ENCODE peak calls at places on chromosomes 3 and 15, in ten cellular contexts. One of them, this sample, is unnamed.
A peak's percentile ranks its signal among the peaks of the same experiment; 100 is the strongest.

GRCh38 chr15:50067254-50067653 is 51.8 kb downstream of the ATP8B4 start:
- DNase-seq in fibroblast of mammary gland: no peak
- DNase-seq in DMS 273 treated with DMSO at 0.1 percent for 48 hours: no peak
- DNase-seq in heart left ventricle: no peak
- DNase-seq in stimulated activated CD8-positive, alpha-beta memory T cell treated with anti-CD3 and anti-CD28 coated beads, Interleukin-7, amount 100 ng/mL, for 4 hours: no peak
- DNase-seq in amniotic stem cell: no peak
- DNase-seq in HFFc6: no peak
- DNase-seq in activated naive CD4-positive, alpha-beta T cell: no peak
- DNase-seq in stimulated activated effector memory CD8-positive, alpha-beta T cell treated with anti-CD3 and anti-CD28 coated beads, Interleukin-12 subunit alpha, Interleukin-12 subunit beta, amount 100 ng/mL, for 72 hours: no peak
- DNase-seq in NCI-H1417: no peak
- DNase-seq in this sample: no peak

GRCh38 chr3:121481116-121481895 is 64.5 kb downstream of the POLQ start:
- DNase-seq in fibroblast of mammary gland: no peak
- DNase-seq in DMS 273 treated with DMSO at 0.1 percent for 48 hours: no peak
- DNase-seq in heart left ventricle: no peak
- DNase-seq in stimulated activated CD8-positive, alpha-beta memory T cell treated with anti-CD3 and anti-CD28 coated beads, Interleukin-7, amount 100 ng/mL, for 4 hours: no peak
- DNase-seq in amniotic stem cell: no peak
- DNase-seq in HFFc6: peak; percentile 80
- DNase-seq in activated naive CD4-positive, alpha-beta T cell: no peak
- DNase-seq in stimulated activated effector memory CD8-positive, alpha-beta T cell treated with anti-CD3 and anti-CD28 coated beads, Interleukin-12 subunit alpha, Interleukin-12 subunit beta, amount 100 ng/mL, for 72 hours: no peak
- DNase-seq in NCI-H1417: no peak
- DNase-seq in this sample: no peak

GRCh38 chr3:188956839-188957489 is 214.8 kb upstream of the TPRG1 start:
- DNase-seq in fibroblast of mammary gland: peak; percentile 80
- DNase-seq in DMS 273 treated with DMSO at 0.1 percent for 48 hours: peak; percentile 32
- DNase-seq in heart left ventricle: no peak
- DNase-seq in stimulated activated CD8-positive, alpha-beta memory T cell treated with anti-CD3 and anti-CD28 coated beads, Interleukin-7, amount 100 ng/mL, for 4 hours: no peak
- DNase-seq in amniotic stem cell: peak; percentile 59
- DNase-seq in HFFc6: peak; percentile 54
- DNase-seq in activated naive CD4-positive, alpha-beta T cell: no peak
- DNase-seq in stimulated activated effector memory CD8-positive, alpha-beta T cell treated with anti-CD3 and anti-CD28 coated beads, Interleukin-12 subunit alpha, Interleukin-12 subunit beta, amount 100 ng/mL, for 72 hours: no peak
- DNase-seq in NCI-H1417: peak; percentile 69
- DNase-seq in this sample: no peak

GRCh38 chr15:58521293-58521991 is 89.7 kb downstream of the LIPC start:
- DNase-seq in fibroblast of mammary gland: peak; percentile 58
- DNase-seq in DMS 273 treated with DMSO at 0.1 percent for 48 hours: no peak
- DNase-seq in heart left ventricle: peak; percentile 44
- DNase-seq in stimulated activated CD8-positive, alpha-beta memory T cell treated with anti-CD3 and anti-CD28 coated beads, Interleukin-7, amount 100 ng/mL, for 4 hours: no peak
- DNase-seq in amniotic stem cell: no peak
- DNase-seq in HFFc6: peak; percentile 21
- DNase-seq in activated naive CD4-positive, alpha-beta T cell: no peak
- DNase-seq in stimulated activated effector memory CD8-positive, alpha-beta T cell treated with anti-CD3 and anti-CD28 coated beads, Interleukin-12 subunit alpha, Interleukin-12 subunit beta, amount 100 ng/mL, for 72 hours: no peak
- DNase-seq in NCI-H1417: no peak
- DNase-seq in this sample: no peak

GRCh38 chr3:98110191-98110908 is 20.2 kb upstream of the OR5H1 start:
- DNase-seq in fibroblast of mammary gland: no peak
- DNase-seq in DMS 273 treated with DMSO at 0.1 percent for 48 hours: no peak
- DNase-seq in heart left ventricle: no peak
- DNase-seq in stimulated activated CD8-positive, alpha-beta memory T cell treated with anti-CD3 and anti-CD28 coated beads, Interleukin-7, amount 100 ng/mL, for 4 hours: no peak
- DNase-seq in amniotic stem cell: no peak
- DNase-seq in HFFc6: no peak
- DNase-seq in activated naive CD4-positive, alpha-beta T cell: no peak
- DNase-seq in stimulated activated effector memory CD8-positive, alpha-beta T cell treated with anti-CD3 and anti-CD28 coated beads, Interleukin-12 subunit alpha, Interleukin-12 subunit beta, amount 100 ng/mL, for 72 hours: no peak
- DNase-seq in NCI-H1417: no peak
- DNase-seq in this sample: no peak

GRCh38 chr15:26639976-26640375 is 132.9 kb downstream of the GABRB3 start:
- DNase-seq in fibroblast of mammary gland: no peak
- DNase-seq in DMS 273 treated with DMSO at 0.1 percent for 48 hours: no peak
- DNase-seq in heart left ventricle: no peak
- DNase-seq in stimulated activated CD8-positive, alpha-beta memory T cell treated with anti-CD3 and anti-CD28 coated beads, Interleukin-7, amount 100 ng/mL, for 4 hours: no peak
- DNase-seq in amniotic stem cell: no peak
- DNase-seq in HFFc6: no peak
- DNase-seq in activated naive CD4-positive, alpha-beta T cell: no peak
- DNase-seq in stimulated activated effector memory CD8-positive, alpha-beta T cell treated with anti-CD3 and anti-CD28 coated beads, Interleukin-12 subunit alpha, Interleukin-12 subunit beta, amount 100 ng/mL, for 72 hours: no peak
- DNase-seq in NCI-H1417: no peak
- DNase-seq in this sample: no peak

GRCh38 chr3:52490938-52491526 is 4.1 kb upstream of the STAB1 start:
- DNase-seq in fibroblast of mammary gland: peak; percentile 64
- DNase-seq in DMS 273 treated with DMSO at 0.1 percent for 48 hours: no peak
- DNase-seq in heart left ventricle: peak; percentile 65
- DNase-seq in stimulated activated CD8-positive, alpha-beta memory T cell treated with anti-CD3 and anti-CD28 coated beads, Interleukin-7, amount 100 ng/mL, for 4 hours: no peak
- DNase-seq in amniotic stem cell: no peak
- DNase-seq in HFFc6: peak; percentile 60
- DNase-seq in activated naive CD4-positive, alpha-beta T cell: no peak
- DNase-seq in stimulated activated effector memory CD8-positive, alpha-beta T cell treated with anti-CD3 and anti-CD28 coated beads, Interleukin-12 subunit alpha, Interleukin-12 subunit beta, amount 100 ng/mL, for 72 hours: no peak
- DNase-seq in NCI-H1417: no peak
- DNase-seq in this sample: no peak

GRCh38 chr3:134618473-134618860 is 32.4 kb downstream of the KY start:
- DNase-seq in fibroblast of mammary gland: no peak
- DNase-seq in DMS 273 treated with DMSO at 0.1 percent for 48 hours: no peak
- DNase-seq in heart left ventricle: no peak
- DNase-seq in stimulated activated CD8-positive, alpha-beta memory T cell treated with anti-CD3 and anti-CD28 coated beads, Interleukin-7, amount 100 ng/mL, for 4 hours: no peak
- DNase-seq in amniotic stem cell: no peak
- DNase-seq in HFFc6: no peak
- DNase-seq in activated naive CD4-positive, alpha-beta T cell: no peak
- DNase-seq in stimulated activated effector memory CD8-positive, alpha-beta T cell treated with anti-CD3 and anti-CD28 coated beads, Interleukin-12 subunit alpha, Interleukin-12 subunit beta, amount 100 ng/mL, for 72 hours: no peak
- DNase-seq in NCI-H1417: no peak
- DNase-seq in this sample: no peak

GRCh38 chr15:95812491-95812890 is 518.0 kb upstream of the NR2F2 start:
- DNase-seq in fibroblast of mammary gland: peak; percentile 50
- DNase-seq in DMS 273 treated with DMSO at 0.1 percent for 48 hours: no peak
- DNase-seq in heart left ventricle: no peak
- DNase-seq in stimulated activated CD8-positive, alpha-beta memory T cell treated with anti-CD3 and anti-CD28 coated beads, Interleukin-7, amount 100 ng/mL, for 4 hours: no peak
- DNase-seq in amniotic stem cell: no peak
- DNase-seq in HFFc6: no peak
- DNase-seq in activated naive CD4-positive, alpha-beta T cell: no peak
- DNase-seq in stimulated activated effector memory CD8-positive, alpha-beta T cell treated with anti-CD3 and anti-CD28 coated beads, Interleukin-12 subunit alpha, Interleukin-12 subunit beta, amount 100 ng/mL, for 72 hours: no peak
- DNase-seq in NCI-H1417: no peak
- DNase-seq in this sample: no peak